ENCODE peak calls at places on chromosome 5, in five cellular contexts. One of them, this sample, is unnamed. For H3K9me3, the result is how much of the 10 kb centered on the place peaks cover.

GRCh38 chr5:176596689-176597416 is 13.1 kb downstream of the GPRIN1 start:
- DNase-seq in K562: no peak
- DNase-seq in SK-N-SH: no peak
- DNase-seq in GM12878: no peak
- DNase-seq in HepG2: no peak
- DNase-seq in this sample: no peak

GRCh38 chr5:10836991-10837390 is 76.0 kb upstream of the DAP start:
- DNase-seq in K562: no peak
- DNase-seq in SK-N-SH: no peak
- DNase-seq in GM12878: no peak
- DNase-seq in HepG2: no peak
- DNase-seq in this sample: no peak

GRCh38 chr5:150271923-150272322 is 17.6 kb downstream of the CAMK2A start:
- DNase-seq in K562: no peak
- DNase-seq in SK-N-SH: no peak
- DNase-seq in GM12878: no peak
- DNase-seq in HepG2: no peak
- DNase-seq in this sample: no peak

GRCh38 chr5:31854625-31855526 is 215.9 kb downstream of the PDZD2 start:
- DNase-seq in K562: no peak
- DNase-seq in SK-N-SH: peak
- DNase-seq in GM12878: no peak
- DNase-seq in HepG2: no peak
- DNase-seq in this sample: no peak

GRCh38 chr5:62082370-62082778 is 223.6 kb upstream of the KIF2A start:
- DNase-seq in K562: no peak
- DNase-seq in SK-N-SH: peak
- DNase-seq in GM12878: no peak
- DNase-seq in HepG2: no peak
- DNase-seq in this sample: peak

GRCh38 chr5:57754616-57755015 is 272.0 kb upstream of the ACTBL2 start:
- DNase-seq in K562: no peak
- DNase-seq in SK-N-SH: no peak
- DNase-seq in GM12878: no peak
- DNase-seq in HepG2: no peak
- DNase-seq in this sample: no peak

GRCh38 chr5:144582046-144582445 is 411.4 kb downstream of the KCTD16 start:
- DNase-seq in K562: no peak
- DNase-seq in SK-N-SH: no peak
- DNase-seq in GM12878: no peak
- DNase-seq in HepG2: no peak
- DNase-seq in this sample: no peak

GRCh38 chr5:93789173-93790070 is 48.0 kb upstream of the POU5F2 start:
- DNase-seq in K562: no peak
- DNase-seq in SK-N-SH: no peak
- DNase-seq in GM12878: no peak
- DNase-seq in HepG2: no peak
- DNase-seq in this sample: no peak

GRCh38 chr5:83199126-83199525 is 121.8 kb downstream of the XRCC4 start:
- DNase-seq in K562: no peak
- DNase-seq in SK-N-SH: no peak
- DNase-seq in GM12878: no peak
- DNase-seq in HepG2: no peak
- DNase-seq in this sample: no peak

GRCh38 chr5:67257500-67257899 is 60.9 kb upstream of the CD180 start:
- DNase-seq in K562: no peak
- DNase-seq in SK-N-SH: no peak
- DNase-seq in GM12878: no peak
- DNase-seq in HepG2: no peak
- DNase-seq in this sample: no peak

GRCh38 chr5:141634720-141635119 is 1.9 kb downstream of the HDAC3 start:
- DNase-seq in K562: no peak
- DNase-seq in SK-N-SH: no peak
- DNase-seq in GM12878: no peak
- DNase-seq in HepG2: no peak
- DNase-seq in this sample: no peak

GRCh38 chr5:9782806-9783560 is 152.8 kb upstream of the TAS2R1 start:
- DNase-seq in K562: no peak
- DNase-seq in SK-N-SH: no peak
- DNase-seq in GM12878: no peak
- DNase-seq in HepG2: no peak
- DNase-seq in this sample: no peak

GRCh38 chr5:150895431-150896428 is 9.1 kb downstream of the ZNF300 start:
- DNase-seq in K562: no peak
- DNase-seq in SK-N-SH: no peak
- DNase-seq in GM12878: no peak
- DNase-seq in HepG2: no peak
- DNase-seq in this sample: no peak

GRCh38 chr5:68292316-68292715 is 76.8 kb downstream of the PIK3R1 start:
- DNase-seq in K562: no peak
- DNase-seq in SK-N-SH: no peak
- DNase-seq in GM12878: no peak
- DNase-seq in HepG2: no peak
- DNase-seq in this sample: no peak

GRCh38 chr5:135887881-135888614 is 7.6 kb downstream of the IL9 start:
- DNase-seq in K562: peak
- DNase-seq in SK-N-SH: no peak
- DNase-seq in GM12878: no peak
- DNase-seq in HepG2: peak
- DNase-seq in this sample: no peak

GRCh38 chr5:6859001-6859400 is 145.8 kb downstream of the TENT4A start:
- DNase-seq in K562: no peak
- DNase-seq in SK-N-SH: no peak
- DNase-seq in GM12878: no peak
- DNase-seq in HepG2: no peak
- DNase-seq in this sample: no peak

GRCh38 chr5:177467436-177467835 is 6.0 kb downstream of the DBN1 start:
- DNase-seq in K562: no peak
- DNase-seq in SK-N-SH: no peak
- DNase-seq in GM12878: no peak
- DNase-seq in HepG2: no peak
- DNase-seq in this sample: no peak

GRCh38 chr5:149224282-149224681 is 47.4 kb upstream of the AFAP1L1 start:
- DNase-seq in K562: no peak
- DNase-seq in SK-N-SH: no peak
- DNase-seq in GM12878: no peak
- DNase-seq in HepG2: no peak
- DNase-seq in this sample: no peak

GRCh38 chr5:3181641-3182040 is 414.0 kb upstream of the IRX1 start:
- DNase-seq in K562: no peak
- DNase-seq in SK-N-SH: no peak
- DNase-seq in GM12878: no peak
- DNase-seq in HepG2: no peak
- DNase-seq in this sample: no peak

GRCh38 chr5:51397996-51398395 is 14.7 kb downstream of the ISL1 start:
- DNase-seq in K562: no peak
- DNase-seq in SK-N-SH: no peak
- DNase-seq in GM12878: no peak
- DNase-seq in HepG2: no peak
- DNase-seq in this sample: no peak

GRCh38 chr5:173315495-173316352 is 12.5 kb downstream of the STC2 start:
- DNase-seq in K562: peak
- DNase-seq in SK-N-SH: peak
- DNase-seq in GM12878: no peak
- DNase-seq in HepG2: no peak
- DNase-seq in this sample: no peak

GRCh38 chr5:121949885-121950284 is 11.9 kb upstream of the SRFBP1 start:
- DNase-seq in K562: peak
- DNase-seq in SK-N-SH: peak
- DNase-seq in GM12878: no peak
- DNase-seq in HepG2: peak
- DNase-seq in this sample: peak

GRCh38 chr5:3349704-3350565 is 245.7 kb upstream of the IRX1 start:
- DNase-seq in K562: no peak
- DNase-seq in SK-N-SH: no peak
- DNase-seq in GM12878: no peak
- DNase-seq in HepG2: no peak
- DNase-seq in this sample: no peak

GRCh38 chr5:124948062-124948753 is 201.8 kb upstream of the ZNF608 start:
- DNase-seq in K562: no peak
- DNase-seq in SK-N-SH: no peak
- DNase-seq in GM12878: no peak
- DNase-seq in HepG2: no peak
- DNase-seq in this sample: no peak

GRCh38 chr5:143205386-143205785 is 198.1 kb downstream of the NR3C1 start:
- DNase-seq in K562: no peak
- DNase-seq in SK-N-SH: no peak
- DNase-seq in GM12878: no peak
- DNase-seq in HepG2: no peak
- DNase-seq in this sample: no peak

DNA sequence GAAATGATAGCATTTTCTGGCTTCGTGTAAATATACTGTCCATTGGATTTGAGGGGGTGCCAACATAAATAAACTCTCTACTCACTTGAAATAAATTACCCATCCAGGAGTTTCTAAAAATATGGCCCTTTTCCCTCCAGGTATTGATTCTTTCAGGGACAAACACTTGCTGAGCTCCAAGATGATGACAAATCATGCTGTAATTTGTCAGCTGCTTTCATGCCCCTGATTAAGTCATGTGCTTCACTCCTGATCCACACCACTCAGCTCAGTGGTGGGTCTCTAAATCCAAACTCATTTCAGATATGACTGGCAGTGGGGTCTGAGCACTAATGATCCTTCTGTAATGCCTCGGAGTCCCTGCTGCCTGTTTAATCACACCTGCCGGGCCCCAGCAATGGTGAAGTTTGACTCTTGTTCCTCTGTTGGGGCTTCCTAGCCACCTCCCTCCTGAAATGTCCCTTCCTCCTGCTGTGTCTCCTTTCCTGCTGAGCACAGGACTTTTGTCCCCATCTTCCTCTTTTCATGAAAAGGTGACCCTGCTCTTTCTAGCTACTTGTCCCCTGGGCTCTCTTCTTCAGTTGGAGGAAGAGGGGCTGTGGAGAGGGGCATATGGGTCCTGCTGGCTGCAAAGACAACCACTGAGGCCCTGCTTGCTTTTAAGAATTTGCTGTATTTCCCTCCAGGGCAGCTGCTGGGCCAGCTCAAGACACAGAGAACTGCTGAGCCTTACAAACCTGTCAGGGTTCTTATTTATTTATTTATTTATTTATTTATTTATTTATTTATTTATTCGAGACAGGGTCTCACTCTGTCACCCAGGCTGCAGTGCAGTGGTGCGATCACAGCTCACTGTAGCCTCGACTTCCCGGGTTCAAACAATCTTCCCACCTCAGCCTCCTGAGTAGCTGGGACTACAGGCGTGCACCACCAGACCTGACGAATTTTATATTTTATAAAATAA is 200.0 kb downstream of the ATP10B start:
- DNase-seq in K562: no peak
- DNase-seq in SK-N-SH: no peak
- DNase-seq in GM12878: no peak
- DNase-seq in HepG2: no peak
- DNase-seq in this sample: no peak
- TF ChIP-seq JUND in K562: no peak
- TF ChIP-seq JUND in SK-N-SH: no peak
- TF ChIP-seq JUND in GM12878: no peak
- TF ChIP-seq JUND in HepG2: no peak
- TF ChIP-seq JUND in this sample: no peak

DNA sequence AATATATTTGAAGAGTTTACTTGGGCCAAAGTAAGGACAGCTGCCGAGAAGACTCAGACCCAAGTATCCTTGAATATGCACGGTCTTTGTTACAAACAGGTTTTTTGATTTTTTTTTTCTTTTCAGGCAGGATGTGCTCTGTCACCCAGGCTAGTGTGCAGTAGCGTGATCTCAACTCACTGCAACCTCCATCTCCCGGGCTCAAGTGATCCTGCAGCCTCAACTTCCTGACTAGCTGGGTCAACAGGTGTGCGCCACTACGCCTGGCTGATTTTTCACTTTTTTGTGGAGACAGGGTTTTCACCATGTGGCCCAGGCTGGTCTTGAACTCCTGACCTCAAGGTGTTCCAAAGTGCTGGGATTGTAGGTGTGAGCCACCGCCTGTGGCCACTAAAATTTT is 27.4 kb downstream of the JMY start:
- DNase-seq in K562: no peak
- DNase-seq in SK-N-SH: no peak
- DNase-seq in GM12878: peak
- DNase-seq in HepG2: no peak
- DNase-seq in this sample: no peak
- TF ChIP-seq ZBTB33 in K562: no peak
- TF ChIP-seq ZBTB33 in SK-N-SH: no peak
- TF ChIP-seq ZBTB33 in GM12878: no peak
- TF ChIP-seq ZBTB33 in HepG2: no peak
- TF ChIP-seq ZBTB33 in this sample: no peak

DNA sequence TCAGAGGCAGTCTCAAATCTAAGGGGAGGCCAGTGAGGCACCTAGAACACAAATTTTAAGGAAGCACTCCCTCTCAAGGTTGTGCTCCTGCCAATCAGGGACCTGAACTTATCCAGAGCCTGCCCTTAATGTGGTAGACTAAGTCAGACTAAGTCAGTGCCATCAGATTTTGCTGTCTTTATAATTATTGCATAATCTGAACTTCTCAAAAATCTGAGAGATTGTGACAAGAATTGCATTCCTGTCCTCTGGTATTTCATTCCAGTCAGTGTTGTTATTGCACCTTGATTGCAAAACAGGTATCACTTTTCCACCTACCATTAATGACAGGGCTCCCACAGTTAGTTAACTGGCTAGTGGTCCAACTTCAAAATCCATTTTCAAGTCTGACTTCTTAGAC is 197.1 kb upstream of the HCN1 start:
- DNase-seq in K562: no peak
- DNase-seq in SK-N-SH: no peak
- DNase-seq in GM12878: no peak
- DNase-seq in HepG2: no peak
- DNase-seq in this sample: no peak
- H3K9me3 ChIP-seq in K562: under half
- H3K9me3 ChIP-seq in SK-N-SH: under half
- H3K9me3 ChIP-seq in GM12878: under half
- H3K9me3 ChIP-seq in HepG2: half or more
- H3K9me3 ChIP-seq in this sample: under half

GRCh38 chr5:94900006-94900505 is 281.6 kb downstream of the SLF1 start:
- DNase-seq in K562: no peak
- DNase-seq in SK-N-SH: no peak
- DNase-seq in GM12878: no peak
- DNase-seq in HepG2: no peak
- DNase-seq in this sample: no peak

GRCh38 chr5:94906750-94907149 is 288.3 kb downstream of the SLF1 start:
- DNase-seq in K562: no peak
- DNase-seq in SK-N-SH: no peak
- DNase-seq in GM12878: no peak
- DNase-seq in HepG2: no peak
- DNase-seq in this sample: no peak

GRCh38 chr5:94903719-94904118 is 285.2 kb downstream of the SLF1 start:
- DNase-seq in K562: no peak
- DNase-seq in SK-N-SH: no peak
- DNase-seq in GM12878: no peak
- DNase-seq in HepG2: no peak
- DNase-seq in this sample: no peak

GRCh38 chr5:94901071-94901979 is 282.9 kb downstream of the SLF1 start:
- DNase-seq in K562: no peak
- DNase-seq in SK-N-SH: no peak
- DNase-seq in GM12878: peak
- DNase-seq in HepG2: no peak
- DNase-seq in this sample: no peak
- TF ChIP-seq JUND in K562: no peak
- TF ChIP-seq JUND in SK-N-SH: no peak
- TF ChIP-seq JUND in GM12878: peak
- TF ChIP-seq JUND in HepG2: no peak
- TF ChIP-seq JUND in this sample: peak

GRCh38 chr5:134171972-134172371 is 4.8 kb downstream of the SKP1 start:
- DNase-seq in K562: no peak
- DNase-seq in SK-N-SH: no peak
- DNase-seq in GM12878: no peak
- DNase-seq in HepG2: no peak
- DNase-seq in this sample: no peak
- TF ChIP-seq ZBTB33 in K562: peak
- TF ChIP-seq ZBTB33 in SK-N-SH: no peak
- TF ChIP-seq ZBTB33 in GM12878: no peak
- TF ChIP-seq ZBTB33 in HepG2: no peak
- TF ChIP-seq ZBTB33 in this sample: no peak